ENCODE peak calls at places on chromosomes 4 and X, in six cellular contexts. M is sigmoid colon, Q is upper lobe of left lung, X is spleen, J is HCT116, R is transverse colon. C is an unnamed sample.

GRCh38 chr4:142265536-142265935 is 580.6 kb downstream of the INPP4B start:
- DNase-seq in M (no peak), Q (no peak), X (no peak), J (peak), R (no peak), C (no peak)

GRCh38 chrX:16552546-16552945 is 97.4 kb upstream of the S100G start:
- DNase-seq in M (no peak), Q (no peak), X (no peak), J (no peak), R (no peak), C (no peak)

GRCh38 chr4:88737304-88738015 is 39.8 kb upstream of the NAP1L5 start:
- DNase-seq in M (peak), Q (no peak), X (no peak), J (no peak), R (peak), C (no peak)

GRCh38 chrX:145002776-145003175 is 244.5 kb upstream of the SPANXN1 start:
- DNase-seq in M (no peak), Q (no peak), X (no peak), J (no peak), R (no peak), C (no peak)

GRCh38 chrX:97238632-97239031 is 354.9 kb downstream of the RPA4 start:
- DNase-seq in M (no peak), Q (no peak), X (no peak), J (peak), R (no peak), C (no peak)

GRCh38 chrX:115372026-115372610 is 82.6 kb downstream of the LUZP4 start:
- DNase-seq in M (no peak), Q (no peak), X (no peak), J (peak), R (no peak), C (no peak)

GRCh38 chr4:1206299-1207156 is 34.1 kb upstream of the SPON2 start:
- DNase-seq in M (peak), Q (peak), X (peak), J (no peak), R (peak), C (no peak)

GRCh38 chr4:26178874-26179273 is 141.9 kb upstream of the RBPJ start:
- DNase-seq in M (peak), Q (no peak), X (no peak), J (no peak), R (peak), C (peak)

GRCh38 chr4:1209821-1210220 is 37.4 kb upstream of the SPON2 start:
- DNase-seq in M (peak), Q (peak), X (peak), J (no peak), R (peak), C (no peak)

GRCh38 chr4:93764647-93765246 is 63.8 kb upstream of the ATOH1 start:
- DNase-seq in M (no peak), Q (no peak), X (no peak), J (peak), R (no peak), C (no peak)

GRCh38 chrX:139559383-139560042 is 29.0 kb downstream of the F9 start:
- DNase-seq in M (no peak), Q (no peak), X (no peak), J (peak), R (peak), C (no peak)

GRCh38 chr4:42671431-42672194 is 14.7 kb upstream of the ATP8A1 start:
- DNase-seq in M (no peak), Q (no peak), X (no peak), J (no peak), R (peak), C (no peak)

GRCh38 chrX:48600226-48600625 is 2.9 kb downstream of the WDR13 start:
- DNase-seq in M (no peak), Q (peak), X (no peak), J (no peak), R (no peak), C (no peak)
- H3K27ac ChIP-seq in M (no peak), Q (no peak), X (no peak), J (no peak), R (no peak), C (no peak)

GRCh38 chrX:108437789-108438623 is at the start of gene COL4A6:
- DNase-seq in M (no peak), Q (peak), X (no peak), J (no peak), R (no peak), C (no peak)
- TF ChIP-seq POLR2AphosphoS5 in M (no peak), Q (no peak), X (no peak), J (no peak), R (no peak), C (no peak)

GRCh38 chr4:86924805-86925204 is 10.0 kb upstream of the AFF1 start:
- DNase-seq in M (no peak), Q (no peak), X (no peak), J (no peak), R (no peak), C (no peak)

GRCh38 chr4:86928400-86929255 is 6.2 kb upstream of the AFF1 start:
- DNase-seq in M (no peak), Q (no peak), X (no peak), J (no peak), R (no peak), C (no peak)

GRCh38 chr4:86926428-86927086 is 8.3 kb upstream of the AFF1 start:
- DNase-seq in M (no peak), Q (no peak), X (no peak), J (no peak), R (no peak), C (no peak)

DNA sequence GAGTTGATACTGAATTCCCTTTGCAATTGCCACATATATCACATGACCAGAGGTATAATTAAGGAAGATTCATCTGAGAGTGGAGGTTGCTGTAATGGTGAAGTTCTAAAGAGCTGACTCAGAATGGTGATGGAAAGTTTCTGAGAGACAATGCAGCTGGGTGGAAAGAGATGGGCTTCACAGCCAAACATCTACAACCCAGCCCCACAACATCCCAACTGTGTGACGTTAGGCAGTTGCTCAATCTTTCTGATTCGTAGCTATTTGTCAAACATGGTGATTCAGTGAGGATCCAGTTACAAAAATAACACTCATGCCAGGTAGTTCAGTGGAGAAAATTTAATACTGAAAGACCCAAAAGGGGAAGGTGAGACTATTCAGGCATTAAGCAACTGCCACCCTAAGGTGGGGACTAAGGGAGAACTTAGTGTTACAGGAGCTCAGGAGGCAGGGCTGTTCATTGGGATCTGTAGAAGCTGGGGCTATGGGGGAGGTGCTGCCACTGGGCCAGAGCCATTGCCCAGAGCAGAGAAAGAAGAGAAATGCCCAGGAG is 6.9 kb upstream of the AFF1 start:
- DNase-seq in M (peak), Q (no peak), X (no peak), J (no peak), R (peak), C (no peak)
- H3K27ac ChIP-seq in M (peak), Q (no peak), X (no peak), J (peak), R (no peak), C (peak)

GRCh38 chr4:38534344-38534743 is 129.7 kb upstream of the KLF3 start:
- DNase-seq in M (no peak), Q (no peak), X (no peak), J (no peak), R (no peak), C (no peak)

GRCh38 chr4:38539501-38539900 is 124.5 kb upstream of the KLF3 start:
- DNase-seq in M (no peak), Q (no peak), X (no peak), J (no peak), R (no peak), C (no peak)

GRCh38 chr4:38533024-38533556 is 130.9 kb upstream of the KLF3 start:
- DNase-seq in M (no peak), Q (no peak), X (no peak), J (no peak), R (no peak), C (no peak)

GRCh38 chr4:38538517-38538916 is 125.5 kb upstream of the KLF3 start:
- DNase-seq in M (no peak), Q (no peak), X (no peak), J (no peak), R (no peak), C (no peak)
- TF ChIP-seq POLR2AphosphoS5 in M (no peak), Q (no peak), X (no peak), J (no peak), R (no peak), C (no peak)

DNA sequence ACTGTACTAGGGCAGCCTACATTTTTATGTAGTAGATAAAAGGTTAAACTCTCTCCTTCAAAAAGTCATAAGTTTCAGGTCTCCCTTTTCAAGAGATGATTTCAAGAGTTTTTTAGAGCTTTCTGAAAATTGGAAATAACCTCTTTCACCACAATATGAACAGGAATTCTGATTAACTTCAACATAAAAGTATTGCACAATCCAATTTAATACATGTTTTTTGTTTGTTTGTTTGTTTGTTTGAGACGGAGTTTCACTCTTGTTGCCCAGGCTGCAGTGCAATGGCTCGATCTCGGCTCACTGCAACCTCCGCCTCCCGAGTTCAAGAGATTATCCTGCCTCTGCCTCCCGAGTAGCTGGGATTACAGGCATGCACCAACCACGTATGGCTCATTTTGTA is 265.4 kb upstream of the DCAF8L1 start:
- DNase-seq in M (no peak), Q (no peak), X (no peak), J (no peak), R (no peak), C (no peak)
- H3K27ac ChIP-seq in M (no peak), Q (no peak), X (no peak), J (no peak), R (no peak), C (no peak)

GRCh38 chr4:39446842-39447573 is 11.7 kb downstream of the RPL9 start:
- DNase-seq in M (peak), Q (peak), X (peak), J (no peak), R (peak), C (peak)
- TF ChIP-seq POLR2AphosphoS5 in M (no peak), Q (no peak), X (peak), J (no peak), R (peak), C (no peak)

DNA sequence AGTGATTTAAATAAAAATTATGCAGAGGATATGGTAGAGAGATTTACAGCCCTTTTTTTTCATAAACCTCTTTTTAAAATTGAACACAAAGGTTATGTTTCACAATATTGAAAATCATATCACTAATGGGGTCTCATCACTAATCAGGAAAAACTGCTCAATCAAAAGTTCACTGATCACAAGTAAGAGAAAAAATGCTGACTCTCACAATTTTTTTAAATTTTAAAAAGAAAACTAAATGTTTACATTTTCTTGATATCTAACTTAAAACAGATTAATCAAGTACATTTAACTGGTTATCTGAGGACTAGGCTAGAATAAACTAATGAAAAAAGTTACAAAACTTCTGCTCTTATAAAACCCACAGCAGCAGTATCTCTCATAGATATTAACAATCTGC is 8.5 kb downstream of the LAMTOR3 start:
- DNase-seq in M (no peak), Q (no peak), X (no peak), J (no peak), R (no peak), C (no peak)
- H3K27ac ChIP-seq in M (no peak), Q (no peak), X (no peak), J (no peak), R (no peak), C (no peak)

GRCh38 chrX:124194209-124194608 is 138.3 kb upstream of the TEX13D start:
- DNase-seq in M (peak), Q (no peak), X (no peak), J (no peak), R (no peak), C (no peak)
- TF ChIP-seq POLR2AphosphoS5 in M (peak), Q (no peak), X (no peak), J (no peak), R (no peak), C (no peak)

DNA sequence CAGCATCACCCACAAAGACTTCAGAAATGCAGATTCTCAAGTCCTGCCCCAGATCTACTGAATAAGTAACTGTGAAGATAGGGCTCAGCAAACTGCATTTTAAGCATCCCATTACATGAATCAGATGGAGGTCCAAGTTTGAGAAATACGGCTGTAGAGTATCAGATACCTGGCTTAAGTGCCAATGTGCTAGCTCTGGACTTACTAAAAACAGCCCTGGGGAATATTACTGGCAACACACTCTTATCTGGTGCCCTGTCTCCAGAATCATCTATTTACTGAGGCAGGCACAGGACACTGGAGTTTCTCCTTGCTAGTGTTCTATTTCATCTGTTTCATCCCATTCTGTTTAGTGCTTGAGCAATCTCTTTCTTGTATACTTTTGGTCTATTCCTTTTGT is 105.1 kb downstream of the SPOCK3 start:
- DNase-seq in M (no peak), Q (no peak), X (no peak), J (no peak), R (no peak), C (no peak)
- H3K27ac ChIP-seq in M (no peak), Q (no peak), X (no peak), J (no peak), R (no peak), C (no peak)

C was measured in breast epithelium.